ENCODE peak calls at places on chromosomes 4 and X, in seven cellular contexts. C is immature natural killer cell; H is LHCN-M2; N is PC-3; B is sciatic nerve; V is adipocyte; M is stimulated activated CD4-positive, alpha-beta T cell treated with anti-CD3 and anti-CD28 coated beads, Interleukin-15, amount 100 ng/mL, for 24 hours. T is an unnamed sample.
A peak's percentile ranks its signal among the peaks of the same experiment; 100 is the strongest.

GRCh38 chrX:112851161-112851779 is 10.6 kb upstream of the AMOT start:
- DNase-seq in N (no peak), C (peak; percentile 43), M (no peak), B (no peak), H (no peak), V (no peak), T (peak; percentile 44)

GRCh38 chrX:136725446-136726104 is 55.2 kb downstream of the ARHGEF6 start:
- DNase-seq in M (no peak), B (no peak), N (peak; percentile 50), H (peak; percentile 71), C (no peak), V (peak; percentile 86), T (peak; percentile 35)

GRCh38 chr4:35250771-35251170 is 993.5 kb downstream of the ARAP2 start:
- DNase-seq in C (no peak), V (no peak), B (no peak), M (no peak), H (no peak), N (peak; percentile 57), T (no peak)

GRCh38 chr4:108561086-108561485 is 59.3 kb upstream of the RPL34 start:
- DNase-seq in C (no peak), N (no peak), M (no peak), B (no peak), H (no peak), V (no peak), T (peak; percentile 14)

GRCh38 chr4:13201241-13201640 is 282.9 kb downstream of the RAB28 start:
- DNase-seq in V (no peak), C (no peak), B (no peak), H (no peak), M (no peak), N (no peak), T (no peak)

GRCh38 chrX:1592128-1592862 is 891 bp downstream of the AKAP17A start:
- DNase-seq in B (no peak), N (peak; percentile 19), C (peak; percentile 50), V (peak; percentile 56), M (peak; percentile 34), H (no peak), T (no peak)

GRCh38 chr4:6331018-6331417 is 61.4 kb downstream of the WFS1 start:
- DNase-seq in H (no peak), N (peak; percentile 47), C (no peak), V (peak; percentile 14), M (peak; percentile 44), B (no peak), T (no peak)

GRCh38 chr4:654526-654845 is 19.6 kb downstream of the ATP5ME start:
- DNase-seq in H (no peak), V (no peak), C (no peak), M (no peak), N (no peak), B (no peak), T (no peak)

GRCh38 chrX:152901816-152902501 is 4.1 kb downstream of the ZNF185 start:
- DNase-seq in N (no peak), M (no peak), C (no peak), B (no peak), V (no peak), H (no peak), T (peak; percentile 57)

GRCh38 chrX:68658530-68658929 is 11.1 kb downstream of the STARD8 start:
- DNase-seq in V (no peak), B (no peak), N (no peak), C (no peak), H (peak; percentile 62), M (no peak), T (peak; percentile 16)

GRCh38 chr4:152535236-152535902 is 523 bp downstream of the FBXW7 start:
- DNase-seq in B (peak; percentile 61), C (no peak), H (no peak), V (peak; percentile 46), N (no peak), M (peak; percentile 46), T (no peak)

GRCh38 chrX:136608295-136608933 is 39.5 kb upstream of the CD40LG start:
- DNase-seq in H (no peak), C (peak; percentile 33), N (peak; percentile 57), V (peak; percentile 25), B (peak; percentile 60), M (peak; percentile 65), T (peak; percentile 4)

GRCh38 chr4:52957791-52958190 is 95.7 kb downstream of the RASL11B start:
- DNase-seq in N (no peak), C (no peak), V (no peak), H (no peak), B (no peak), M (no peak), T (no peak)

GRCh38 chr4:13912436-13912835 is 284.9 kb upstream of the BOD1L1 start:
- DNase-seq in M (no peak), N (no peak), H (no peak), V (no peak), B (no peak), C (no peak), T (no peak)

GRCh38 chr4:122758033-122758432 is 25.5 kb downstream of the BBS12 start:
- DNase-seq in M (no peak), B (no peak), N (peak; percentile 61), C (peak; percentile 20), V (peak; percentile 81), H (peak; percentile 57), T (peak; percentile 37)

GRCh38 chr4:176438401-176438800 is 118.6 kb downstream of the SPCS3 start:
- DNase-seq in B (no peak), C (no peak), H (no peak), N (no peak), V (peak; percentile 83), M (no peak), T (no peak)

GRCh38 chr4:104989363-104989762 is 157.3 kb upstream of the TET2 start:
- DNase-seq in M (no peak), V (peak; percentile 3), H (peak; percentile 55), B (no peak), C (no peak), N (peak; percentile 4), T (peak; percentile 5)

GRCh38 chr4:175833574-175834350 is 21.7 kb upstream of the GPM6A start:
- DNase-seq in V (no peak), B (no peak), H (no peak), C (no peak), N (peak; percentile 5), M (no peak), T (no peak)

GRCh38 chr4:37095925-37096324 is 148.6 kb upstream of the NWD2 start:
- DNase-seq in C (no peak), M (no peak), N (no peak), B (no peak), H (no peak), V (no peak), T (no peak)

GRCh38 chr4:158159054-158159717 is 13.6 kb downstream of the GASK1B start:
- DNase-seq in C (no peak), M (no peak), V (peak; percentile 57), N (peak; percentile 12), H (peak; percentile 53), B (no peak), T (peak; percentile 64)

GRCh38 chr4:153465922-153466636 is at the start of gene TMEM131L:
- DNase-seq in B (peak; percentile 80), H (peak; percentile 59), V (peak; percentile 86), C (peak; percentile 67), N (peak; percentile 53), M (peak; percentile 79), T (peak; percentile 66)

GRCh38 chr4:85905761-85906160 is 430.8 kb downstream of the ARHGAP24 start:
- DNase-seq in N (no peak), M (no peak), H (no peak), C (no peak), B (no peak), V (no peak), T (no peak)

GRCh38 chr4:65344278-65344825 is 325.9 kb downstream of the EPHA5 start:
- DNase-seq in H (peak; percentile 71), B (no peak), M (no peak), C (no peak), N (no peak), V (peak; percentile 57), T (no peak)

GRCh38 chrX:69991685-69992084 is 58.1 kb downstream of the AWAT2 start:
- DNase-seq in M (no peak), H (no peak), N (no peak), B (no peak), V (no peak), C (no peak), T (no peak)

GRCh38 chrX:48761674-48762471 is at the start of gene GLOD5:
- DNase-seq in H (no peak), C (no peak), V (peak; percentile 2), M (peak; percentile 11), B (no peak), N (peak; percentile 88), T (peak; percentile 14)

GRCh38 chr4:143417679-143418403 is 81.2 kb downstream of the GAB1 start:
- DNase-seq in N (no peak), B (no peak), V (no peak), H (no peak), C (no peak), M (no peak), T (no peak)

GRCh38 chrX:103362504-103362903 is 6.2 kb downstream of the TCEAL9 start:
- DNase-seq in C (no peak), N (peak; percentile 54), V (no peak), H (peak; percentile 67), M (no peak), B (no peak), T (peak; percentile 21)

T was measured in RPMI7951.